ENCODE peak calls at places on chromosomes 16 and 17, in seven cellular contexts. F is left ventricle myocardium inferior, S is GM12878, W is stomach, U is AG09309, Y is tibial artery, B is lower lobe of right lung. D is an unnamed sample.

GRCh38 chr16:84777435-84777834 is 42.4 kb upstream of the CRISPLD2 start:
- DNase-seq in F (no peak), S (no peak), W (no peak), U (no peak), Y (no peak), B (no peak), D (peak; percentile 66)

GRCh38 chr16:2775765-2776499 is 1.1 kb downstream of the ELOB start:
- DNase-seq in F (no peak), S (no peak), W (no peak), U (no peak), Y (no peak), B (peak; percentile 10), D (no peak)

GRCh38 chr16:66596986-66597848 is 7.3 kb upstream of the CMTM3 start:
- DNase-seq in F (no peak), S (no peak), W (no peak), U (no peak), Y (no peak), B (no peak), D (no peak)

GRCh38 chr17:8212312-8213180 is 2.2 kb upstream of the AURKB start:
- DNase-seq in F (no peak), S (no peak), W (no peak), U (no peak), Y (no peak), B (no peak), D (no peak)

GRCh38 chr16:53131363-53132071 is 76.7 kb downstream of the CHD9 start:
- DNase-seq in F (peak; percentile 59), S (no peak), W (peak; percentile 72), U (no peak), Y (peak; percentile 75), B (peak; percentile 79), D (peak; percentile 65)

GRCh38 chr16:105521-105920 is 27.5 kb downstream of the MPG start:
- DNase-seq in F (no peak), S (no peak), W (no peak), U (no peak), Y (no peak), B (no peak), D (no peak)

GRCh38 chr17:34369196-34369500 is 6.1 kb upstream of the CCL1 start:
- DNase-seq in F (no peak), S (no peak), W (no peak), U (no peak), Y (no peak), B (no peak), D (no peak)

GRCh38 chr16:89453662-89454321 is 36.6 kb downstream of the ANKRD11 start:
- DNase-seq in F (peak; percentile 35), S (no peak), W (peak; percentile 51), U (no peak), Y (peak; percentile 40), B (peak; percentile 64), D (no peak)

GRCh38 chr17:8488931-8489330 is 53.2 kb downstream of the NDEL1 start:
- DNase-seq in F (peak; percentile 48), S (no peak), W (no peak), U (peak; percentile 88), Y (peak; percentile 81), B (no peak), D (peak; percentile 56)

GRCh38 chr17:81082177-81083073 is 47.5 kb downstream of the BAIAP2 start:
- DNase-seq in F (peak; percentile 66), S (no peak), W (peak; percentile 80), U (no peak), Y (no peak), B (peak; percentile 80), D (no peak)

GRCh38 chr17:82390860-82391435 is 19.4 kb downstream of the UTS2R start:
- DNase-seq in F (no peak), S (no peak), W (no peak), U (no peak), Y (no peak), B (no peak), D (no peak)

GRCh38 chr16:85465328-85466307 is 147.5 kb upstream of the GSE1 start:
- DNase-seq in F (peak; percentile 87), S (no peak), W (no peak), U (no peak), Y (no peak), B (no peak), D (no peak)

GRCh38 chr16:71917900-71918299 is 22.6 kb downstream of the IST1 start:
- DNase-seq in F (no peak), S (no peak), W (no peak), U (no peak), Y (no peak), B (no peak), D (no peak)

GRCh38 chr17:2400474-2400866 is 390 bp downstream of the MNT start:
- DNase-seq in F (peak; percentile 48), S (no peak), W (peak; percentile 54), U (no peak), Y (no peak), B (peak; percentile 82), D (no peak)

GRCh38 chr16:70675851-70676513 is 9.9 kb downstream of the MTSS2 start:
- DNase-seq in F (peak; percentile 40), S (no peak), W (no peak), U (no peak), Y (no peak), B (no peak), D (no peak)

GRCh38 chr16:10941127-10941933 is 938 bp downstream of the DEXI start:
- DNase-seq in F (no peak), S (no peak), W (no peak), U (no peak), Y (no peak), B (no peak), D (no peak)

GRCh38 chr16:10944249-10945064 is at the start of gene CLEC16A:
- DNase-seq in F (peak; percentile 98), S (peak; percentile 82), W (peak; percentile 98), U (peak; percentile 80), Y (peak; percentile 97), B (peak; percentile 99), D (peak; percentile 99)

GRCh38 chr16:10945065-10945787 is 862 bp downstream of the CLEC16A start:
- DNase-seq in F (no peak), S (no peak), W (no peak), U (no peak), Y (no peak), B (no peak), D (no peak)

GRCh38 chr16:10940501-10941079 is 1.7 kb downstream of the DEXI start:
- DNase-seq in F (no peak), S (no peak), W (no peak), U (no peak), Y (no peak), B (no peak), D (no peak)

GRCh38 chr16:10942352-10943297 is at the start of gene DEXI:
- DNase-seq in F (peak; percentile 96), S (peak; percentile 69), W (peak; percentile 96), U (no peak), Y (peak; percentile 92), B (peak; percentile 95), D (peak; percentile 91)
- TF ChIP-seq CTCF in F (peak; percentile 50), S (no peak), W (no peak), U (no peak), Y (peak; percentile 22), B (peak; percentile 40), D (no peak)

GRCh38 chr16:23711785-23712184 is 1.2 kb downstream of the ERN2 start:
- DNase-seq in F (no peak), S (no peak), W (peak; percentile 79), U (no peak), Y (no peak), B (no peak), D (no peak)

GRCh38 chr16:23712976-23713375 is at the start of gene ERN2:
- DNase-seq in F (no peak), S (no peak), W (peak; percentile 68), U (no peak), Y (no peak), B (no peak), D (no peak)

GRCh38 chr16:23710504-23710903 is 2.5 kb downstream of the ERN2 start:
- DNase-seq in F (no peak), S (no peak), W (no peak), U (no peak), Y (no peak), B (no peak), D (no peak)

GRCh38 chr16:23709536-23709935 is 3.5 kb downstream of the ERN2 start:
- DNase-seq in F (no peak), S (no peak), W (no peak), U (no peak), Y (no peak), B (no peak), D (no peak)

DNA sequence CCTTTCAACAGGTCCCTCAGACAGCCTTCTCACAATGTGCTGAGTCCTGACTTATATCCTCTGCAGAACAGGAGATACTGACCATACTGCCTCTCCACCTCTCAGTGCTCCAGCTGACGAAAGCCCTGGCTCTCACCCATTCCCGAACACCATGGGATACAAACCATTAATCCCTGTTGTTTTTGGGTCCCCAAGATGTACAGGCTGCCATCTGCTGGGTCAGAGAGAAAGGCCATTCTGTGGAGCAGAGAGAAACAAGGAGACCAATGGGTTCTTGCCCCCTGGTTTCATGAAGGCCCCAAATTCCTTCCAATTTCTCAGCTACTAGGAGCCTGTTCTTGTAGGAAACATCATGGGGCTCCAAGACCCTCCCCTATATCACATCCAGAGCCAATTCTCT is 3.0 kb downstream of the ERN2 start:
- DNase-seq in F (no peak), S (no peak), W (no peak), U (no peak), Y (no peak), B (no peak), D (no peak)
- TF ChIP-seq CTCF in F (no peak), S (no peak), W (no peak), U (no peak), Y (no peak), B (no peak), D (no peak)

GRCh38 chr16:48244080-48244862 is at the start of gene LONP2:
- DNase-seq in F (peak; percentile 91), S (peak; percentile 75), W (peak; percentile 92), U (peak; percentile 48), Y (peak; percentile 86), B (peak; percentile 94), D (peak; percentile 86)
- TF ChIP-seq CTCF in F (no peak), S (no peak), W (no peak), U (no peak), Y (no peak), B (no peak), D (no peak)

GRCh38 chr17:31248986-31249385 is 48.1 kb downstream of the OMG start:
- DNase-seq in F (no peak), S (no peak), W (no peak), U (peak; percentile 27), Y (no peak), B (no peak), D (no peak)

GRCh38 chr17:31249742-31250141 is 47.3 kb downstream of the OMG start:
- DNase-seq in F (no peak), S (no peak), W (no peak), U (no peak), Y (no peak), B (no peak), D (no peak)

GRCh38 chr17:31251618-31252328 is 45.3 kb downstream of the OMG start:
- DNase-seq in F (no peak), S (no peak), W (no peak), U (no peak), Y (no peak), B (no peak), D (no peak)

GRCh38 chr17:31251075-31251474 is 46.0 kb downstream of the OMG start:
- DNase-seq in F (no peak), S (peak; percentile 9), W (no peak), U (no peak), Y (no peak), B (no peak), D (no peak)

DNA sequence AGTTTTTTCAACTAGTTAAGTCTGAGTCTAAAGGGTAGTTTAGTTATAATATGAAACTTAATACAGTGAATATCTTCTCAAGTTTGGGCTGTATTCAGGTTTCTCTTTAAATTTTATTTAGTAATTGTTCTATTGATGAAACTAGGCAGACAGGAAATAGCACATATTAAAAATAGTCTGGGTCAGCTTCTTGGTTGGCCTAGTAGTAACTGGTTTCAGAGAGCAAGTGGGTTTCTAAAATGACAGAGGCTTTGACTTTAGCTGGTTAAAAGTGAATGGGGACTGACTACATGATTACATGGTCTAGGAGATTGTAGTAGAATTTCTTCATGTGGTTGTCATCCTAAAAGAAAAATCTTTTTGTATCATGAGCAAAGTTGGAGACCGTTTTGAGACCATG is 46.8 kb downstream of the OMG start:
- DNase-seq in F (no peak), S (peak; percentile 27), W (no peak), U (no peak), Y (no peak), B (no peak), D (no peak)
- TF ChIP-seq CTCF in F (no peak), S (no peak), W (no peak), U (no peak), Y (no peak), B (no peak), D (no peak)

D was measured in lower leg skin.